ENCODE peak calls at places on chromosomes 16 and 17, in six cellular contexts. X is GM12892, S is H1, N is K562, Z is GM12878, B is HepG2. P is an unnamed sample.

GRCh38 chr17:56834380-56835258 is 668 bp downstream of the DGKE start:
- DNase-seq in N (peak; percentile 46), X (peak; percentile 36), S (peak; percentile 21), B (peak; percentile 59), Z (peak; percentile 31), P (peak; percentile 42)

GRCh38 chr16:57563761-57564160 is 21.3 kb downstream of the ADGRG5 start:
- DNase-seq in N (no peak), X (no peak), S (no peak), B (no peak), Z (no peak), P (no peak)

GRCh38 chr17:39622380-39623006 is 4.3 kb upstream of the PPP1R1B start:
- DNase-seq in Z (no peak), X (no peak), S (no peak), N (no peak), B (no peak), P (no peak)

GRCh38 chr17:82104797-82105416 is 6.9 kb upstream of the FASN start:
- DNase-seq in X (no peak), S (no peak), N (no peak), Z (no peak), B (no peak), P (no peak)

GRCh38 chr16:70433456-70434103 is 5.3 kb downstream of the ST3GAL2 start:
- DNase-seq in N (no peak), B (no peak), X (no peak), S (no peak), Z (no peak), P (no peak)

GRCh38 chr17:1640329-1641064 is 5.0 kb downstream of the SCARF1 start:
- DNase-seq in S (no peak), Z (no peak), N (no peak), B (no peak), X (no peak), P (no peak)

GRCh38 chr17:10683853-10684252 is 13.5 kb downstream of the SCO1 start:
- DNase-seq in N (no peak), Z (no peak), S (no peak), B (peak; percentile 16), X (no peak), P (no peak)

GRCh38 chr16:19513377-19514053 is 8.4 kb downstream of the GDE1 start:
- DNase-seq in S (no peak), Z (no peak), N (no peak), X (no peak), B (no peak), P (no peak)

GRCh38 chr17:29034510-29034909 is 8.4 kb upstream of the PIPOX start:
- DNase-seq in S (no peak), B (no peak), Z (no peak), N (no peak), X (no peak), P (no peak)
- TF ChIP-seq POLR2AphosphoS5 in S (no peak), B (no peak), Z (no peak), N (no peak), X (no peak), P (no peak)

DNA sequence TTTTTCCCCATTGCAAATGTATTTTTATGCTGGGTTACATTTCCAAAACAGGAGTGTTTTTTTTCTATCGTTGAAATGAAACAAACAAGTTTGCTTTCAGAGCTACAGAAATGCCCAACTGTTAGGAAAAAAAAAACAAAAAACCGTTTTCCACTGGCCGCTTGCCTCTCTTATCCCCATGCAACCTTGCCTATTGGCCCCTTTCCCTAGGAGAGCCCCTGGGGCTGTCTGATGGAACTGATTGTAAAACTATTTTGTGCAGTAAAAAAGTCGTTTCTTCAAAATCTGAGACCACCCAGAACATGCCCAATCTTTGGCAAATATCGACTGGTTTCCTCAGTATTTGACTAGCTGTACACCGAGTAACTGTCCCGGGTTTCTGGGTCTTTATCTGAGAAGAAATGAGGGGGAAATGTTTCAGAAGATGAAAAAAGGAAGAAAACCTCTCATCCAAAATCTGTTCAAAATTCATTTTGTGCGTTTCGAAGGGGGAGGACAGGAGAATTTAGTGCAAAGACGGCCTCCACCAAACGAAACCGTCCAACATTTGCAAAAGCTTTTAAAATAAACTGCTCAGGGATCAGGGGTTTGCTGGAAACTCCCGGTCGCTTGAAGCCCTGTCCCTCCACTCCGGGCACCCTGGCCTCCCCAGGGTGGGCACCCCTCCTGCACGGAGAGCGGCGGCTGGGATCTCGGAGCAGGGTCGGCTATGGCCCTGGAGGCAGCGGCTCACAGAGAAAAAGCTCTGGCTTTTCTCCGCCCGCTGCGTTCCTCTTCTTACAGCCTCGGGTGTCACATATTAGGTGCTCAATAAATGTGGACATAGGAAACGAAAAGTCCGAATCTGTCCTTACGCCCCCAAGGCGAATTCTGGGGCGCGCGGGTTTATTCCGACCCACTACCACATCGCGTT is 1.0 kb upstream of the GNAO1 start:
- DNase-seq in N (no peak), B (no peak), Z (no peak), S (no peak), X (no peak), P (no peak)
- TF ChIP-seq TAF1 in N (no peak), B (no peak), Z (no peak), S (no peak), X (no peak), P (no peak)

GRCh38 chr16:521381-522210 is 5.9 kb upstream of the CAPN15 start:
- DNase-seq in B (no peak), Z (no peak), N (no peak), X (no peak), S (no peak), P (no peak)
- TF ChIP-seq POLR2A in B (peak; percentile 8), Z (no peak), N (no peak), X (no peak), S (no peak), P (no peak)

GRCh38 chr17:18206962-18207361 is 18.5 kb upstream of the LLGL1 start:
- DNase-seq in B (no peak), S (no peak), N (no peak), Z (no peak), X (no peak), P (no peak)
- TF ChIP-seq POLR2AphosphoS5 in B (no peak), S (no peak), N (no peak), Z (no peak), X (no peak), P (no peak)

GRCh38 chr16:75262800-75263127 is 11.3 kb upstream of the BCAR1 start:
- DNase-seq in X (no peak), S (no peak), N (no peak), B (no peak), Z (no peak), P (no peak)

GRCh38 chr16:75264531-75264998 is 13.1 kb upstream of the BCAR1 start:
- DNase-seq in Z (no peak), B (no peak), N (no peak), X (no peak), S (no peak), P (no peak)

GRCh38 chr16:75264999-75265910 is 13.8 kb upstream of the BCAR1 start:
- DNase-seq in Z (no peak), B (no peak), S (no peak), N (no peak), X (peak; percentile 69), P (peak; percentile 65)

GRCh38 chr16:75263291-75263962 is 12.0 kb upstream of the BCAR1 start:
- DNase-seq in B (no peak), Z (no peak), X (no peak), S (no peak), N (no peak), P (no peak)

GRCh38 chr16:75263963-75264445 is 12.6 kb upstream of the BCAR1 start:
- DNase-seq in X (no peak), N (no peak), B (no peak), Z (no peak), S (no peak), P (no peak)
- TF ChIP-seq TAF1 in X (no peak), N (no peak), B (peak; percentile 13), Z (no peak), S (no peak), P (no peak)